ENCODE peak calls at places on chromosomes 12 and 14, in six cellular contexts. C is stimulated activated CD4-positive, alpha-beta T cell treated with anti-CD3 and anti-CD28 coated beads, Interleukin-4, amount 100 ng/mL, for 4 hours; Y is frontal cortex; S is HS-5; G is activated T-cell treated with anti-CD3 and anti-CD28 coated beads for 24 hours; T is epithelial cell of esophagus. P is an unnamed sample.

GRCh38 chr14:56648508-56649301 is 69.1 kb downstream of the TMEM260 start:
- DNase-seq in C (no peak), Y (no peak), S (no peak), G (no peak), T (no peak), P (no peak)

GRCh38 chr14:64278458-64278857 is 15.7 kb downstream of the ESR2 start:
- DNase-seq in C (no peak), Y (no peak), S (no peak), G (no peak), T (no peak), P (no peak)

GRCh38 chr12:50887191-50887590 is 44.5 kb downstream of the TMPRSS12 start:
- DNase-seq in C (no peak), Y (no peak), S (no peak), G (no peak), T (no peak), P (no peak)

GRCh38 chr14:77848031-77848430 is 48.1 kb downstream of the ADCK1 start:
- DNase-seq in C (no peak), Y (no peak), S (no peak), G (no peak), T (no peak), P (no peak)

GRCh38 chr14:61152851-61153364 is 128.2 kb downstream of the TMEM30B start:
- DNase-seq in C (no peak), Y (no peak), S (no peak), G (no peak), T (peak), P (no peak)

GRCh38 chr14:93957751-93958566 is 18.4 kb downstream of the ASB2 start:
- DNase-seq in C (no peak), Y (no peak), S (no peak), G (no peak), T (no peak), P (no peak)

GRCh38 chr12:128339121-128339520 is 72.2 kb downstream of the TMEM132C start:
- DNase-seq in C (no peak), Y (no peak), S (no peak), G (no peak), T (no peak), P (no peak)

GRCh38 chr12:23950011-23950774 is 723 bp upstream of the SOX5 start:
- DNase-seq in C (no peak), Y (no peak), S (no peak), G (no peak), T (no peak), P (no peak)

GRCh38 chr12:71045781-71046180 is 112.0 kb downstream of the TSPAN8 start:
- DNase-seq in C (no peak), Y (no peak), S (peak), G (no peak), T (peak), P (no peak)

GRCh38 chr14:93857081-93857480 is 68.8 kb upstream of the PRIMA1 start:
- DNase-seq in C (no peak), Y (no peak), S (no peak), G (no peak), T (no peak), P (no peak)

GRCh38 chr14:102215522-102216250 is 76.0 kb downstream of the WDR20 start:
- DNase-seq in C (no peak), Y (no peak), S (no peak), G (no peak), T (peak), P (no peak)

GRCh38 chr12:51399893-51400292 is 8.7 kb upstream of the GALNT6 start:
- DNase-seq in C (no peak), Y (no peak), S (no peak), G (no peak), T (no peak), P (no peak)

GRCh38 chr14:30864934-30865333 is 9.4 kb upstream of the COCH start:
- DNase-seq in C (no peak), Y (no peak), S (no peak), G (no peak), T (no peak), P (no peak)

GRCh38 chr14:61140271-61140670 is 140.9 kb downstream of the TMEM30B start:
- DNase-seq in C (no peak), Y (no peak), S (no peak), G (no peak), T (no peak), P (no peak)

GRCh38 chr14:34425095-34425851 is 36.8 kb downstream of the SPTSSA start:
- DNase-seq in C (no peak), Y (no peak), S (no peak), G (no peak), T (peak), P (no peak)

GRCh38 chr14:104524726-104525125 is 54.8 kb upstream of the C14orf180 start:
- DNase-seq in C (no peak), Y (no peak), S (no peak), G (no peak), T (no peak), P (no peak)

GRCh38 chr14:104596451-104596918 is 8.1 kb downstream of the TMEM179 start:
- DNase-seq in C (no peak), Y (no peak), S (no peak), G (no peak), T (no peak), P (no peak)

GRCh38 chr12:102167821-102168605 is 29.6 kb downstream of the PMCH start:
- DNase-seq in C (no peak), Y (no peak), S (no peak), G (no peak), T (no peak), P (no peak)

GRCh38 chr12:50550530-50551223 is 45.9 kb downstream of the DIP2B start:
- DNase-seq in C (no peak), Y (no peak), S (no peak), G (no peak), T (peak), P (no peak)

GRCh38 chr12:123995023-123995422 is 22.0 kb downstream of the ZNF664 start:
- DNase-seq in C (no peak), Y (no peak), S (no peak), G (no peak), T (peak), P (no peak)

GRCh38 chr14:99649219-99649618 is 4.3 kb downstream of the HHIPL1 start:
- DNase-seq in C (no peak), Y (no peak), S (peak), G (no peak), T (peak), P (no peak)

GRCh38 chr14:61476737-61477410 is 155.5 kb downstream of the PRKCH start:
- DNase-seq in C (no peak), Y (no peak), S (peak), G (peak), T (peak), P (peak)

GRCh38 chr14:74519316-74520074 is 25.9 kb downstream of the ISCA2 start:
- DNase-seq in C (no peak), Y (no peak), S (no peak), G (no peak), T (no peak), P (no peak)

GRCh38 chr14:60642270-60642789 is 6.9 kb downstream of the SIX1 start:
- DNase-seq in C (no peak), Y (no peak), S (no peak), G (no peak), T (no peak), P (no peak)

GRCh38 chr14:101022916-101023435 is 119.5 kb upstream of the RTL1 start:
- DNase-seq in C (no peak), Y (no peak), S (no peak), G (no peak), T (no peak), P (no peak)

GRCh38 chr12:20214286-20214685 is 154.1 kb upstream of the PDE3A start:
- DNase-seq in C (no peak), Y (no peak), S (no peak), G (no peak), T (no peak), P (no peak)

GRCh38 chr12:121774968-121775474 is 18.5 kb downstream of the RHOF start:
- DNase-seq in C (no peak), Y (no peak), S (no peak), G (no peak), T (no peak), P (no peak)

GRCh38 chr12:94285954-94286579 is 137.7 kb downstream of the PLXNC1 start:
- DNase-seq in C (no peak), Y (no peak), S (no peak), G (no peak), T (no peak), P (no peak)